ENCODE peak calls at places on chromosomes 4 and X, in ten cellular contexts. K is CD8-positive, alpha-beta T cell; D is AG10803; T is omental fat pad; F is RWPE1; P is IMR-90; I is neural crest cell; S is foreskin fibroblast; N is cardiac muscle cell; M is fibroblast of lung. U is an unnamed sample.

GRCh38 chr4:54657556-54658313 is at the start of gene KIT:
- DNase-seq in F (peak), P (peak), D (peak), M (peak), T (no peak), S (peak), I (peak), K (no peak), N (peak), U (no peak)

GRCh38 chr4:128468485-128468989 is 180.9 kb upstream of the PGRMC2 start:
- DNase-seq in T (no peak), S (peak), D (peak), K (no peak), I (no peak), F (peak), P (peak), M (peak), N (peak), U (peak)

GRCh38 chr4:5545271-5545670 is 163.1 kb downstream of the EVC2 start:
- DNase-seq in T (no peak), P (peak), I (no peak), F (no peak), D (no peak), N (no peak), S (peak), M (no peak), K (no peak), U (no peak)

GRCh38 chr4:82491251-82491960 is 61.0 kb downstream of the ENOPH1 start:
- DNase-seq in N (no peak), I (no peak), F (no peak), M (no peak), S (peak), T (no peak), P (no peak), D (no peak), K (no peak), U (no peak)

GRCh38 chr4:116705466-116705865 is 379.9 kb downstream of the TRAM1L1 start:
- DNase-seq in M (no peak), D (no peak), F (no peak), T (no peak), P (no peak), I (no peak), S (no peak), N (no peak), K (no peak), U (no peak)

GRCh38 chr4:140799686-140800225 is 43.6 kb upstream of the TBC1D9 start:
- DNase-seq in P (no peak), F (no peak), K (no peak), S (no peak), T (no peak), D (no peak), I (no peak), M (no peak), N (no peak), U (no peak)

GRCh38 chrX:40109288-40110008 is 11.7 kb upstream of the BCOR start:
- DNase-seq in I (no peak), N (peak), M (peak), K (no peak), D (no peak), T (no peak), S (peak), F (no peak), P (peak), U (no peak)

GRCh38 chr4:77728420-77728819 is 90.7 kb downstream of the CNOT6L start:
- DNase-seq in S (no peak), T (no peak), P (no peak), N (no peak), I (no peak), F (no peak), M (no peak), D (no peak), K (no peak), U (no peak)

GRCh38 chr4:77931452-77932135 is 69.0 kb downstream of the MRPL1 start:
- DNase-seq in M (peak), D (peak), P (peak), S (peak), I (no peak), F (peak), T (no peak), N (peak), K (no peak), U (peak)

GRCh38 chrX:154374361-154375155 is at the start of gene FLNA:
- DNase-seq in D (peak), N (peak), S (peak), P (no peak), K (no peak), F (no peak), I (no peak), T (no peak), M (no peak), U (no peak)

GRCh38 chr4:4226606-4227438 is at the start of gene OTOP1:
- DNase-seq in I (no peak), K (no peak), F (no peak), M (no peak), T (no peak), N (no peak), S (no peak), D (no peak), P (no peak), U (no peak)

GRCh38 chr4:112910109-112910736 is 139.2 kb upstream of the ANK2 start:
- DNase-seq in K (no peak), N (peak), I (no peak), T (no peak), F (no peak), M (peak), S (peak), D (peak), P (peak), U (peak)
- TF ChIP-seq CTCF in K (no peak), N (peak), I (no peak), T (no peak), F (no peak), M (no peak), S (peak), D (peak), P (no peak), U (no peak)

DNA sequence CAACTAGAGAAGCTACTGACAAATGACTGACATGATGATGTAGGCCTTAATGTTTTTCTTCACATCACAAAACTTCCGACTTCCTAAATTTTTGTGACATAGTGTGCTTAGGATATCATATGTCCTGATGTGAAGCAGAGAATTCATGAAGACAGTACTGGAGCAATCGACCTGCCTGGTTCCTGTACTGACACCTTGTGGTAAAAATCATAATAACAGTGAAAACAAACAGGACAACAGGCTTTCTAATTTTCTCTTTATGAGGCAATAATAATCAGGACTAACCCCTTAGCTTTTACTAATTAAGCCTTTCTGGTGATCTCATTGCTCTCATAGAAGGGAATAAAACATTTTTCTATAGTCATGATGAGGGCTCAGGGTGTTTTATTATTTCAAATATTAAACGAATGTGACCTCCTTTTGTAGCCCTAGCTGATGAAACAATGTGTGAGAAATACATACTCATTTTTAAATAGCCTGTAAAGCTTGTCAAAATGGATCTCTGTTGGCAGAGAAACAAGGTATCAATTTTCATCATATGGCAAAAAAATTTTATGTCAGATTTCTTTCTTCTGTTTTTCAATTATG is 158.4 kb downstream of the TENT5D start:
- DNase-seq in I (no peak), M (peak), F (peak), D (peak), K (no peak), P (peak), N (peak), T (no peak), S (peak), U (peak)
- TF ChIP-seq CTCF in I (peak), M (no peak), F (peak), D (peak), K (peak), P (peak), N (peak), T (no peak), S (peak), U (peak)

GRCh38 chr4:101188906-101189305 is 158.4 kb downstream of the PPP3CA start:
- DNase-seq in I (no peak), S (no peak), D (no peak), K (no peak), T (no peak), M (no peak), F (no peak), N (no peak), P (no peak), U (no peak)

GRCh38 chr4:101186558-101187184 is 160.7 kb downstream of the PPP3CA start:
- DNase-seq in T (no peak), S (no peak), P (no peak), K (no peak), D (no peak), F (no peak), M (no peak), I (no peak), N (no peak), U (no peak)

GRCh38 chr4:101191302-101192098 is 155.8 kb downstream of the PPP3CA start:
- DNase-seq in T (peak), D (peak), F (no peak), I (no peak), N (peak), S (peak), K (no peak), P (peak), M (peak), U (peak)

GRCh38 chr4:101184668-101185067 is 162.7 kb downstream of the PPP3CA start:
- DNase-seq in M (no peak), S (no peak), T (no peak), P (no peak), F (no peak), D (no peak), N (no peak), I (no peak), K (no peak), U (no peak)

DNA sequence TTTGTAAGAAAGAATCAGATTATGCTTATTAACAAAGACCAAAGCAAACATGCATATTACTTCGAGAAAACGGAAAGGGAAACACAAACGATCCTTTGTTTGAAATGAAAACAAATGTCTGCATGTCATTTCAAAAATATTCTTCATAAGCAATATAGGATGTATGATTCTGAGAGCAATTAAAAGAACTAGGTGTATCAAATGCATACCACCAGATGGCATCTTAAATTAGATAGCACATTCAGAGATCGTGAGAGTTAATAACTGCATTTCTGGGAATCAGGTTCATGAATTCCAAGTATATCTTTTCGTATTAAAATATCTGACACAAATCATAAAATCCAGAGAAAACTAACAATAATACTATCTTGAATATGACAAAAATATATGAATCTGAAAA is 159.5 kb downstream of the PPP3CA start:
- DNase-seq in F (no peak), I (no peak), D (no peak), K (no peak), P (no peak), N (no peak), M (peak), T (no peak), S (peak), U (no peak)
- TF ChIP-seq CTCF in F (peak), I (no peak), D (peak), K (peak), P (no peak), N (peak), M (no peak), T (no peak), S (no peak), U (peak)

GRCh38 chr4:7067523-7068278 is at the start of gene GRPEL1:
- DNase-seq in M (peak), I (peak), P (peak), K (peak), D (peak), T (peak), F (peak), N (peak), S (peak), U (peak)

GRCh38 chr4:7066493-7066892 is 1.4 kb downstream of the GRPEL1 start:
- DNase-seq in P (no peak), M (no peak), F (no peak), T (no peak), N (no peak), S (no peak), I (no peak), K (no peak), D (no peak), U (no peak)

GRCh38 chr4:7067147-7067522 is 729 bp downstream of the GRPEL1 start:
- DNase-seq in F (no peak), K (no peak), T (no peak), P (no peak), I (no peak), N (no peak), S (peak), D (no peak), M (no peak), U (no peak)

GRCh38 chr4:7068883-7069282 is 1.0 kb upstream of the GRPEL1 start:
- DNase-seq in T (no peak), S (peak), I (no peak), N (no peak), F (no peak), M (no peak), K (no peak), P (no peak), D (no peak), U (peak)

GRCh38 chr4:7068279-7068842 is 497 bp upstream of the GRPEL1 start:
- DNase-seq in I (no peak), K (no peak), D (no peak), T (no peak), N (no peak), P (no peak), F (no peak), S (no peak), M (no peak), U (no peak)
- TF ChIP-seq CTCF in I (no peak), K (no peak), D (no peak), T (no peak), N (no peak), P (no peak), F (no peak), S (no peak), M (no peak), U (peak)

DNA sequence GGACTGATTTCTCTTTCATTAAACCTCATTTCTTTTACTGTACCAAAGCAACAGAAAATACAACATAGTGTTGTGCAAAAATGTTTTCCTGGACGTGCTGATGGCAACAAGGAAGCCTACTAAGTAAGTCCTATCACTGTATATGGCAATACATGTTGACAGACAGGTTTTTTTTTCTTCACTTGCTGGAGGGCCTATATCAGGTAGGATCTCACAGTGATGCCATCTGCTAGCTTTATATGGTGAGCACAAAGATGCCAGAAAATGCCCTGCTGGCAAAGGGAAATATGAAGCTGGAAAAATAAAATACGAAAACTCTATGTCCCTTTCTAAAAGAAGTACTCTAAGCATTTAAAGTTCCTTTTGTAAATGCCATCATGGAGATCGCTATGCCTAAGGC is 119.0 kb upstream of the PDLIM3 start:
- DNase-seq in K (no peak), I (no peak), D (no peak), T (no peak), P (no peak), M (no peak), F (no peak), S (no peak), N (no peak), U (no peak)
- TF ChIP-seq CTCF in K (no peak), I (no peak), D (no peak), T (no peak), P (no peak), M (no peak), F (no peak), S (no peak), N (no peak), U (no peak)

DNA sequence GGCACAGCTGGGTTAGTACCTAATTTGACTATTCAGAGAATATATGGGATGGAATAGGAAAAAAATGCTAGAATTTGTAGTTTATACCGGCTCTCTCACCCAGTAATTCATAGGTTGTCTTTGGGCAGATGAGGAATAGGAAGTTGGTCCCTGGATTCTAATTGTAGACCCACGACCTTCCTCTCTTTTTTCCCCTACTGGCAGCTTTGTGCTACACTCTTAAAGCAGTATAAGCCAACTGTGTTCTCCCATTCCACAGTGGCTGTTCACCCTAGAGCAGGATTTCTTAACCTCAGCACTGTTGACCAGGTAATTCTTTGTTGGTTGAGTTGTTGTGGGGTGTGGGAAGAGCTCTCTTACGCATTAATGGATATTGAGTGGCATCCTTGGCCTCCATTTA is 92.9 kb downstream of the FNIP2 start:
- DNase-seq in I (no peak), P (no peak), T (no peak), M (no peak), S (no peak), K (no peak), F (no peak), D (no peak), N (no peak), U (no peak)
- TF ChIP-seq CTCF in I (no peak), P (no peak), T (no peak), M (no peak), S (no peak), K (no peak), F (no peak), D (no peak), N (no peak), U (no peak)

GRCh38 chr4:996994-997374 is 3.8 kb upstream of the SLC26A1 start:
- DNase-seq in K (no peak), N (no peak), M (no peak), T (no peak), D (no peak), F (no peak), S (no peak), P (no peak), I (no peak), U (no peak)

GRCh38 chr4:996030-996993 is 3.1 kb upstream of the SLC26A1 start:
- DNase-seq in F (no peak), T (no peak), P (no peak), D (no peak), K (no peak), I (no peak), M (no peak), N (no peak), S (no peak), U (no peak)

GRCh38 chr4:993111-994029 is at the start of gene SLC26A1:
- DNase-seq in S (no peak), N (no peak), K (no peak), I (no peak), M (no peak), F (no peak), T (no peak), P (no peak), D (no peak), U (no peak)

GRCh38 chr4:997375-998071 is 4.3 kb upstream of the SLC26A1 start:
- DNase-seq in K (no peak), T (no peak), P (no peak), M (no peak), I (no peak), D (no peak), N (no peak), S (peak), F (no peak), U (no peak)

DNA sequence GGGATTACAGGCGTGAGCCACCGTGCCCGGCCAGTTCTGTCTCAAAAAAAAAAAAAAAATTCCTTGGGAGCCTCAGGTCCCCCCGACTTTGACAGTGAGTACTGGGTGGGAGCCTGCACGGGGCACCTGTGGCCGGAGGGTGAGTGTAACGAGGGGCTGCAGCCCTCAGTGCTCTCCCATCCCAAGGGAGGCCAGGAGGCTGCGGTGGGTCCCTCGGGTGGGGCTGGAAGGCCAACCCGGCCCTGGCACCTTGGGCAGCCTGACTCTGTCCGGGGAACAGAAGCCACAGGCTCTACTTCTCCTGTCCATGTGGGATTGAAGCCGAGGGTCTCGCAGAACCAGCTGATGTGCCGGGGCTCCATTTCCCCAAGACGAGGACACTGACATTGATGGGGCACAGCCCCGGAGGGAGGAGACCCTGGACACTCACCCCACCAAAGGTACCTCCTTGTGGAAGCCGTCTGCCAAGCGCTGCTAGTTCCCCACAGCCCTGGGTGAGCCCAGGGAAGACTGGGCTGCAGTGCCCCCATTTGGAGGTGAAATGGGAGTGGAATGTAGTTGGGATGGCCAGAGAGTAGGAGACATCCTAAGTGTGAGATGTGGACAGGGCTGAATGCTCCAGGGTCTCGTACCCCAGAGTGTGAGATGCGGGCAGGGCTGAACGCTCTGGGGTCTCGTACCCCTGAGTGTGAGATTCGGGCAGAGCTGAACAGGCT is 2.3 kb upstream of the SLC26A1 start:
- DNase-seq in M (no peak), D (no peak), S (no peak), K (no peak), P (no peak), F (no peak), T (no peak), N (no peak), I (no peak), U (no peak)
- TF ChIP-seq CTCF in M (no peak), D (no peak), S (no peak), K (no peak), P (peak), F (no peak), T (no peak), N (peak), I (no peak), U (no peak)